ENCODE peak calls at places on chromosomes 12 and 14, in eight cellular contexts. C is MM.1S, I is SK-N-SH, H is neural progenitor cell, A is HCT116, S is PC-3, P is OCI-LY7, D is hepatocyte. W is an unnamed sample.

GRCh38 chr14:69573841-69574265 is 818 bp downstream of the CCDC177 start:
- DNase-seq in A (no peak), S (no peak), P (no peak), H (peak), C (no peak), I (no peak), D (peak), W (peak)

GRCh38 chr12:66269757-66270383 is 32.4 kb upstream of the HELB start:
- DNase-seq in I (peak), S (peak), A (peak), D (peak), P (peak), C (peak), H (peak), W (peak)

GRCh38 chr12:51866324-51866723 is 17.8 kb upstream of the FIGNL2 start:
- DNase-seq in S (no peak), P (no peak), I (no peak), A (no peak), H (no peak), D (no peak), C (no peak), W (no peak)

GRCh38 chr12:724194-724855 is 28.1 kb upstream of the WNK1 start:
- DNase-seq in I (no peak), A (peak), S (peak), H (no peak), P (no peak), D (no peak), C (no peak), W (peak)

GRCh38 chr12:129550353-129550752 is 353.5 kb downstream of the TMEM132D start:
- DNase-seq in H (peak), I (no peak), S (no peak), P (no peak), C (no peak), A (no peak), D (no peak), W (no peak)

GRCh38 chr12:64892561-64892960 is 68.1 kb downstream of the TBC1D30 start:
- DNase-seq in A (no peak), S (no peak), H (no peak), D (no peak), I (no peak), C (no peak), P (no peak), W (no peak)

GRCh38 chr12:25950329-25951115 is 8.0 kb upstream of the RASSF8 start:
- DNase-seq in P (no peak), I (no peak), H (no peak), S (peak), D (no peak), C (no peak), A (peak), W (peak)

GRCh38 chr12:100899301-100899700 is 104.7 kb downstream of the ANO4 start:
- DNase-seq in C (no peak), P (no peak), I (no peak), H (no peak), D (no peak), A (no peak), S (no peak), W (peak)

GRCh38 chr14:38836539-38836938 is 266.5 kb downstream of the SEC23A start:
- DNase-seq in S (no peak), D (no peak), P (no peak), A (no peak), H (no peak), I (no peak), C (no peak), W (no peak)

GRCh38 chr12:50167026-50167742 is at the start of gene CERS5:
- DNase-seq in D (peak), S (peak), I (peak), C (peak), P (peak), H (peak), A (peak), W (peak)

GRCh38 chr14:86961106-86961716 is 1031.8 kb downstream of the GALC start:
- DNase-seq in D (peak), P (no peak), C (peak), A (no peak), H (peak), I (peak), S (peak), W (peak)

GRCh38 chr14:75484711-75485429 is 37.4 kb upstream of the BATF start:
- DNase-seq in C (no peak), S (no peak), A (no peak), H (no peak), P (no peak), I (no peak), D (no peak), W (no peak)

GRCh38 chr12:49647827-49648721 is 24.7 kb downstream of the PRPF40B start:
- DNase-seq in H (no peak), P (no peak), I (no peak), D (no peak), A (no peak), S (no peak), C (peak), W (no peak)

GRCh38 chr12:39277416-39277815 is 165.5 kb downstream of the KIF21A start:
- DNase-seq in C (no peak), P (no peak), D (no peak), A (no peak), H (no peak), S (no peak), I (no peak), W (no peak)

GRCh38 chr12:20432290-20432689 is 64.0 kb downstream of the PDE3A start:
- DNase-seq in P (no peak), I (no peak), S (no peak), C (no peak), D (no peak), A (no peak), H (no peak), W (no peak)

GRCh38 chr14:100898935-100899840 is 4.3 kb downstream of the RTL1 start:
- DNase-seq in A (no peak), P (no peak), S (no peak), D (peak), C (no peak), H (peak), I (peak), W (no peak)

GRCh38 chr12:97229036-97229435 is 233.6 kb upstream of the RMST start:
- DNase-seq in S (no peak), H (no peak), C (no peak), P (no peak), I (no peak), A (no peak), D (no peak), W (no peak)

GRCh38 chr14:97640031-97640430 is 842.8 kb downstream of the VRK1 start:
- DNase-seq in S (no peak), I (no peak), D (no peak), H (no peak), C (no peak), A (no peak), P (no peak), W (no peak)

GRCh38 chr14:67574156-67574555 is 25.9 kb downstream of the PIGH start:
- DNase-seq in I (no peak), A (no peak), C (no peak), D (no peak), S (no peak), P (no peak), H (no peak), W (no peak)

GRCh38 chr14:55877942-55878341 is 240.3 kb upstream of the PELI2 start:
- DNase-seq in A (no peak), S (no peak), I (no peak), H (no peak), P (no peak), D (no peak), C (no peak), W (peak)

GRCh38 chr12:124740691-124741137 is 123.0 kb downstream of the SCARB1 start:
- DNase-seq in A (peak), P (no peak), I (no peak), D (peak), H (no peak), C (no peak), S (peak), W (peak)

GRCh38 chr12:124754949-124755800 is 108.5 kb downstream of the SCARB1 start:
- DNase-seq in P (no peak), A (no peak), I (peak), H (peak), D (peak), C (peak), S (no peak), W (peak)

GRCh38 chr12:32777776-32778175 is 22.1 kb upstream of the YARS2 start:
- DNase-seq in A (no peak), I (no peak), S (no peak), H (no peak), C (no peak), D (no peak), P (no peak), W (no peak)

GRCh38 chr12:121872546-121873223 is 14.0 kb upstream of the HPD start:
- DNase-seq in C (no peak), I (peak), A (no peak), P (no peak), D (peak), H (no peak), S (peak), W (peak)

GRCh38 chr12:45192041-45192695 is 23.7 kb upstream of the ANO6 start:
- DNase-seq in I (no peak), C (no peak), H (peak), A (peak), P (no peak), S (peak), D (peak), W (peak)

GRCh38 chr12:30525171-30525570 is 170.5 kb downstream of the IPO8 start:
- DNase-seq in H (no peak), S (no peak), D (no peak), I (no peak), C (no peak), A (no peak), P (no peak), W (no peak)

GRCh38 chr12:26769611-26770010 is 63.4 kb downstream of the ITPR2 start:
- DNase-seq in A (no peak), P (no peak), I (no peak), S (no peak), C (no peak), D (no peak), H (no peak), W (no peak)

GRCh38 chr12:65881965-65882413 is 57.7 kb downstream of the HMGA2 start:
- DNase-seq in S (no peak), P (no peak), I (no peak), A (no peak), C (no peak), D (peak), H (peak), W (peak)

GRCh38 chr14:99716850-99717681 is 33.0 kb downstream of the CYP46A1 start:
- DNase-seq in P (no peak), H (no peak), D (peak), A (no peak), S (no peak), C (no peak), I (no peak), W (no peak)

GRCh38 chr14:92613008-92613658 is 99.6 kb downstream of the RIN3 start:
- DNase-seq in S (peak), C (no peak), P (peak), D (no peak), A (no peak), H (peak), I (peak), W (no peak)

GRCh38 chr14:39666386-39666785 is 234.2 kb upstream of the FBXO33 start:
- DNase-seq in H (no peak), A (no peak), C (no peak), P (no peak), S (no peak), I (no peak), D (no peak), W (no peak)

GRCh38 chr12:76020731-76021672 is 10.6 kb downstream of the PHLDA1 start:
- DNase-seq in A (peak), I (no peak), P (no peak), H (no peak), S (peak), C (no peak), D (peak), W (peak)
- TF ChIP-seq EZH2phosphoT487 in A (no peak), I (no peak), P (no peak), H (no peak), S (no peak), C (no peak), D (no peak), W (no peak)

DNA sequence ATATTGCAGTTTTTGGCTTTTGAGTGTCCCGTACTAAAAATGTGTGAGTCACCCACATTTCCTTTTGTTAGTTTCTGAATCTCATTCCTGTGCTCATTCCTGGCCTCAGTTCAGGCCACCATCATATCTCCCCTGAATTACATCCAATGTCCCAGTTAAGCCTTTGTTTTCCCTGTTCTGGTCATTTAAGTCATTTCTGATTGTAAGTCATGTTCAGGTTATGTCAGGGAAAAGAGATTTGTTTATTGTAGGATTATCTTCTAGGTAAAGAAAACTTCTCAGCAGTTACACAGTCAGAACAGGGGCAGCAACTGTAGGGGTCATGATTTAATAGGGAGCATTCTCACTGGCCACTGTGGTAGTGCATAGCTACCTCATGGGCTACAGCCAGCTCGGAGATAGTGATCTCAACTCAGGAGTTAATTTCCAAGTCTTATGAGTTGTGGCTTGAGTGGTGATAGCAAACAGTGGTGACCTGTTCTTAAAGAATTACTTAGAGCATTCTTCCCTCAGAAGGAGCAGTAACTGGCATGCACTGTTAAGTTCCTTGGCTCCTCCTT is 6.7 kb downstream of the DDX47 start:
- DNase-seq in C (no peak), I (no peak), A (no peak), S (peak), D (peak), H (no peak), P (no peak), W (peak)
- TF ChIP-seq EZH2phosphoT487 in C (no peak), I (no peak), A (no peak), S (no peak), D (no peak), H (no peak), P (no peak), W (peak)

GRCh38 chr12:69660164-69660863 is 38.8 kb downstream of the BEST3 start:
- DNase-seq in P (no peak), H (no peak), A (no peak), I (no peak), C (no peak), D (no peak), S (no peak), W (no peak)

GRCh38 chr12:69658203-69658602 is 40.9 kb downstream of the BEST3 start:
- DNase-seq in S (no peak), H (no peak), D (no peak), P (no peak), C (no peak), A (no peak), I (no peak), W (no peak)

GRCh38 chr12:69655616-69656336 is 43.3 kb downstream of the BEST3 start:
- DNase-seq in P (no peak), D (peak), A (no peak), C (no peak), I (no peak), S (peak), H (no peak), W (peak)

GRCh38 chr12:69661386-69661785 is 37.7 kb downstream of the BEST3 start:
- DNase-seq in I (no peak), P (no peak), S (no peak), H (no peak), A (no peak), D (no peak), C (no peak), W (no peak)

GRCh38 chr12:69657376-69658137 is 41.5 kb downstream of the BEST3 start:
- DNase-seq in H (no peak), I (no peak), S (no peak), D (no peak), C (no peak), A (no peak), P (no peak), W (no peak)
- TF ChIP-seq EZH2phosphoT487 in H (no peak), I (no peak), S (no peak), D (no peak), C (no peak), A (no peak), P (no peak), W (no peak)

DNA sequence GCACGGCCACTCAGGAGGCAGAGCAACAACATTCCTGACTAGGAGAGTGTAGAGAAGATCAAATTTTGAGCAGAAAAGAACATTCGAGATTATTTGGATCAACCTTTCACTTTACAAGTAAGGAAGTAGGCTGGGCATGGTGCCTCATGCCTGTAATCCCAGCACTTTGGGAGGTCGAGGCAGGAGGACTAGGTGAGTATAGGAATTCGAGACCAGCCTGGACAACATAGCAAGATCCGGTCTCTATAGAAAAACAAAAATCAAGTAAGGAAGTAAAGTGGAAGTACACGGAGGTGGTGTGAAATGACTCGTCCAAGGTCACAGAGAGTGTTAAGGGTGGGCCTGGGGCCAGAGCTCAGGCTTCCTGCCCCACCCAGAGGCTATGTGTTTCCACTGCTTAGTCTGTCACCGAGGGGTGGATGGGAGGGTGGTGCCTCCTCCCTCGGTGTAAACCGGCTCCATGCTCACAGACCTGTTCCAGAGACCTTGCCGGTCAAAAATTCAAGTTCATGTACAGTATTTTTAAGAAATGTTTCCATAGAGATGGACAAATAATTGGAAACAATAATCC is 51.9 kb downstream of the MAP1LC3B2 start:
- DNase-seq in S (peak), H (no peak), P (no peak), C (no peak), D (no peak), A (no peak), I (no peak), W (peak)
- TF ChIP-seq EZH2phosphoT487 in S (no peak), H (no peak), P (no peak), C (no peak), D (no peak), A (no peak), I (no peak), W (no peak)

GRCh38 chr12:131895640-131896079 is 1.2 kb downstream of the ULK1 start:
- DNase-seq in P (peak), C (no peak), D (peak), I (no peak), S (peak), H (peak), A (no peak), W (no peak)
- TF ChIP-seq EZH2phosphoT487 in P (no peak), C (no peak), D (no peak), I (no peak), S (no peak), H (no peak), A (no peak), W (no peak)

DNA sequence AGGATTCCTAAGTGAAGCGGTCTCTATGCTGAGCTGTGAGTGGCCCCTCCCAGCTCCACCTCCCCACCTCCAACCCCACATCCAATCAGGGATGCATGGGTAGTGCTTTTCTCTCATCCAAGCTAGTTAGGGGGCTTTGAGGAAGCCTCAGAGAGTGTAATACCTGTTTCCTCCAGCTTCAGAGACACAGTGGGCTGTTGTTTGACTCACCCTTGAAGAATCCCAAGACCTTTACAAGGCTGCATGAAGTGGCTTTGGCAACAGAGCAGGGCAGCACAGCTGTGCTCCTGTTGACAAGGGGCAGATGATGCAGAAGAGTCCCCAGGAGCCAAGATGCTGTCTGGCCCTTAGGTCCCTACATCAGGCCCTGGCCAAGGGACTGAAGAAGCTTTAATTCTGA is 27.1 kb upstream of the CLMN start:
- DNase-seq in H (no peak), C (no peak), P (no peak), A (no peak), I (no peak), S (peak), D (no peak), W (no peak)
- TF ChIP-seq EZH2phosphoT487 in H (no peak), C (no peak), P (no peak), A (no peak), I (no peak), S (no peak), D (no peak), W (no peak)

GRCh38 chr14:23411563-23412525 is 3.8 kb upstream of the MYH6 start:
- DNase-seq in I (no peak), H (no peak), D (no peak), C (no peak), A (no peak), S (no peak), P (no peak), W (no peak)
- TF ChIP-seq EZH2phosphoT487 in I (no peak), H (no peak), D (no peak), C (no peak), A (no peak), S (no peak), P (no peak), W (no peak)